ENCODE peak calls at places on chromosomes 16 and 17, in seven cellular contexts. One of them, this sample, is unnamed.

GRCh38 chr16:70482624-70483023 is 28.2 kb downstream of the FCSK start:
- DNase-seq in fibroblast of mammary gland: peak
- DNase-seq in left ventricle myocardium superior: no peak
- DNase-seq in stimulated activated CD8-positive, alpha-beta memory T cell treated with anti-CD3 and anti-CD28 coated beads, Interleukin-15, amount 100 ng/mL, for 1 hour: no peak
- DNase-seq in Right ventricle myocardium superior: no peak
- DNase-seq in activated CD4-positive, alpha-beta T cell treated with anti-CD3 and anti-CD28 coated beads for 24 hours: no peak
- DNase-seq in memory B cell: no peak
- DNase-seq in this sample: no peak

GRCh38 chr16:74448990-74449389 is 27.7 kb upstream of the CLEC18B start:
- DNase-seq in fibroblast of mammary gland: peak
- DNase-seq in left ventricle myocardium superior: peak
- DNase-seq in stimulated activated CD8-positive, alpha-beta memory T cell treated with anti-CD3 and anti-CD28 coated beads, Interleukin-15, amount 100 ng/mL, for 1 hour: no peak
- DNase-seq in Right ventricle myocardium superior: peak
- DNase-seq in activated CD4-positive, alpha-beta T cell treated with anti-CD3 and anti-CD28 coated beads for 24 hours: no peak
- DNase-seq in memory B cell: no peak
- DNase-seq in this sample: no peak

GRCh38 chr17:48890086-48890485 is 2.5 kb upstream of the ATP5MC1 start:
- DNase-seq in fibroblast of mammary gland: no peak
- DNase-seq in left ventricle myocardium superior: no peak
- DNase-seq in stimulated activated CD8-positive, alpha-beta memory T cell treated with anti-CD3 and anti-CD28 coated beads, Interleukin-15, amount 100 ng/mL, for 1 hour: no peak
- DNase-seq in Right ventricle myocardium superior: no peak
- DNase-seq in activated CD4-positive, alpha-beta T cell treated with anti-CD3 and anti-CD28 coated beads for 24 hours: no peak
- DNase-seq in memory B cell: no peak
- DNase-seq in this sample: no peak

GRCh38 chr16:10743227-10743609 is 424 bp upstream of the NUBP1 start:
- DNase-seq in fibroblast of mammary gland: no peak
- DNase-seq in left ventricle myocardium superior: no peak
- DNase-seq in stimulated activated CD8-positive, alpha-beta memory T cell treated with anti-CD3 and anti-CD28 coated beads, Interleukin-15, amount 100 ng/mL, for 1 hour: no peak
- DNase-seq in Right ventricle myocardium superior: no peak
- DNase-seq in activated CD4-positive, alpha-beta T cell treated with anti-CD3 and anti-CD28 coated beads for 24 hours: no peak
- DNase-seq in memory B cell: no peak
- DNase-seq in this sample: no peak

GRCh38 chr16:59385953-59386352 is 651.8 kb upstream of the GOT2 start:
- DNase-seq in fibroblast of mammary gland: peak
- DNase-seq in left ventricle myocardium superior: no peak
- DNase-seq in stimulated activated CD8-positive, alpha-beta memory T cell treated with anti-CD3 and anti-CD28 coated beads, Interleukin-15, amount 100 ng/mL, for 1 hour: no peak
- DNase-seq in Right ventricle myocardium superior: no peak
- DNase-seq in activated CD4-positive, alpha-beta T cell treated with anti-CD3 and anti-CD28 coated beads for 24 hours: no peak
- DNase-seq in memory B cell: no peak
- DNase-seq in this sample: no peak

GRCh38 chr17:41140360-41141132 is at the start of gene KRTAP4-6:
- DNase-seq in fibroblast of mammary gland: peak
- DNase-seq in left ventricle myocardium superior: no peak
- DNase-seq in stimulated activated CD8-positive, alpha-beta memory T cell treated with anti-CD3 and anti-CD28 coated beads, Interleukin-15, amount 100 ng/mL, for 1 hour: no peak
- DNase-seq in Right ventricle myocardium superior: no peak
- DNase-seq in activated CD4-positive, alpha-beta T cell treated with anti-CD3 and anti-CD28 coated beads for 24 hours: no peak
- DNase-seq in memory B cell: no peak
- DNase-seq in this sample: no peak

GRCh38 chr17:15912416-15912955 is 32.4 kb upstream of the ADORA2B start:
- DNase-seq in fibroblast of mammary gland: no peak
- DNase-seq in left ventricle myocardium superior: no peak
- DNase-seq in stimulated activated CD8-positive, alpha-beta memory T cell treated with anti-CD3 and anti-CD28 coated beads, Interleukin-15, amount 100 ng/mL, for 1 hour: no peak
- DNase-seq in Right ventricle myocardium superior: no peak
- DNase-seq in activated CD4-positive, alpha-beta T cell treated with anti-CD3 and anti-CD28 coated beads for 24 hours: no peak
- DNase-seq in memory B cell: no peak
- DNase-seq in this sample: no peak

GRCh38 chr16:17408955-17409441 is 61.8 kb downstream of the XYLT1 start:
- DNase-seq in fibroblast of mammary gland: no peak
- DNase-seq in left ventricle myocardium superior: no peak
- DNase-seq in stimulated activated CD8-positive, alpha-beta memory T cell treated with anti-CD3 and anti-CD28 coated beads, Interleukin-15, amount 100 ng/mL, for 1 hour: no peak
- DNase-seq in Right ventricle myocardium superior: no peak
- DNase-seq in activated CD4-positive, alpha-beta T cell treated with anti-CD3 and anti-CD28 coated beads for 24 hours: no peak
- DNase-seq in memory B cell: no peak
- DNase-seq in this sample: no peak

GRCh38 chr17:71033336-71033735 is 864.0 kb downstream of the KCNJ2 start:
- DNase-seq in fibroblast of mammary gland: no peak
- DNase-seq in left ventricle myocardium superior: no peak
- DNase-seq in stimulated activated CD8-positive, alpha-beta memory T cell treated with anti-CD3 and anti-CD28 coated beads, Interleukin-15, amount 100 ng/mL, for 1 hour: no peak
- DNase-seq in Right ventricle myocardium superior: no peak
- DNase-seq in activated CD4-positive, alpha-beta T cell treated with anti-CD3 and anti-CD28 coated beads for 24 hours: no peak
- DNase-seq in memory B cell: no peak
- DNase-seq in this sample: no peak

GRCh38 chr17:59154335-59154720 is 658 bp downstream of the SKA2 start:
- DNase-seq in fibroblast of mammary gland: peak
- DNase-seq in left ventricle myocardium superior: peak
- DNase-seq in stimulated activated CD8-positive, alpha-beta memory T cell treated with anti-CD3 and anti-CD28 coated beads, Interleukin-15, amount 100 ng/mL, for 1 hour: no peak
- DNase-seq in Right ventricle myocardium superior: no peak
- DNase-seq in activated CD4-positive, alpha-beta T cell treated with anti-CD3 and anti-CD28 coated beads for 24 hours: peak
- DNase-seq in memory B cell: no peak
- DNase-seq in this sample: peak

GRCh38 chr16:71637398-71637797 is 11.4 kb downstream of the MARVELD3 start:
- DNase-seq in fibroblast of mammary gland: peak
- DNase-seq in left ventricle myocardium superior: no peak
- DNase-seq in stimulated activated CD8-positive, alpha-beta memory T cell treated with anti-CD3 and anti-CD28 coated beads, Interleukin-15, amount 100 ng/mL, for 1 hour: no peak
- DNase-seq in Right ventricle myocardium superior: no peak
- DNase-seq in activated CD4-positive, alpha-beta T cell treated with anti-CD3 and anti-CD28 coated beads for 24 hours: no peak
- DNase-seq in memory B cell: no peak
- DNase-seq in this sample: no peak

GRCh38 chr17:45808845-45809244 is 24.7 kb downstream of the CRHR1 start:
- DNase-seq in fibroblast of mammary gland: no peak
- DNase-seq in left ventricle myocardium superior: no peak
- DNase-seq in stimulated activated CD8-positive, alpha-beta memory T cell treated with anti-CD3 and anti-CD28 coated beads, Interleukin-15, amount 100 ng/mL, for 1 hour: no peak
- DNase-seq in Right ventricle myocardium superior: no peak
- DNase-seq in activated CD4-positive, alpha-beta T cell treated with anti-CD3 and anti-CD28 coated beads for 24 hours: no peak
- DNase-seq in memory B cell: no peak
- DNase-seq in this sample: no peak

GRCh38 chr17:3805581-3805980 is 4.6 kb upstream of the ITGAE start:
- DNase-seq in fibroblast of mammary gland: no peak
- DNase-seq in left ventricle myocardium superior: no peak
- DNase-seq in stimulated activated CD8-positive, alpha-beta memory T cell treated with anti-CD3 and anti-CD28 coated beads, Interleukin-15, amount 100 ng/mL, for 1 hour: no peak
- DNase-seq in Right ventricle myocardium superior: no peak
- DNase-seq in activated CD4-positive, alpha-beta T cell treated with anti-CD3 and anti-CD28 coated beads for 24 hours: no peak
- DNase-seq in memory B cell: no peak
- DNase-seq in this sample: no peak

GRCh38 chr17:66829386-66829864 is 5.5 kb upstream of the CACNG5 start:
- DNase-seq in fibroblast of mammary gland: peak
- DNase-seq in left ventricle myocardium superior: peak
- DNase-seq in stimulated activated CD8-positive, alpha-beta memory T cell treated with anti-CD3 and anti-CD28 coated beads, Interleukin-15, amount 100 ng/mL, for 1 hour: no peak
- DNase-seq in Right ventricle myocardium superior: no peak
- DNase-seq in activated CD4-positive, alpha-beta T cell treated with anti-CD3 and anti-CD28 coated beads for 24 hours: no peak
- DNase-seq in memory B cell: no peak
- DNase-seq in this sample: no peak

GRCh38 chr17:56699186-56699895 is 105.8 kb downstream of the NOG start:
- DNase-seq in fibroblast of mammary gland: peak
- DNase-seq in left ventricle myocardium superior: peak
- DNase-seq in stimulated activated CD8-positive, alpha-beta memory T cell treated with anti-CD3 and anti-CD28 coated beads, Interleukin-15, amount 100 ng/mL, for 1 hour: no peak
- DNase-seq in Right ventricle myocardium superior: no peak
- DNase-seq in activated CD4-positive, alpha-beta T cell treated with anti-CD3 and anti-CD28 coated beads for 24 hours: no peak
- DNase-seq in memory B cell: no peak
- DNase-seq in this sample: no peak

GRCh38 chr17:80765241-80766022 is 220.8 kb downstream of the RPTOR start:
- DNase-seq in fibroblast of mammary gland: no peak
- DNase-seq in left ventricle myocardium superior: no peak
- DNase-seq in stimulated activated CD8-positive, alpha-beta memory T cell treated with anti-CD3 and anti-CD28 coated beads, Interleukin-15, amount 100 ng/mL, for 1 hour: no peak
- DNase-seq in Right ventricle myocardium superior: no peak
- DNase-seq in activated CD4-positive, alpha-beta T cell treated with anti-CD3 and anti-CD28 coated beads for 24 hours: no peak
- DNase-seq in memory B cell: no peak
- DNase-seq in this sample: no peak

GRCh38 chr16:54590836-54591235 is 304.2 kb upstream of the IRX3 start:
- DNase-seq in fibroblast of mammary gland: no peak
- DNase-seq in left ventricle myocardium superior: no peak
- DNase-seq in stimulated activated CD8-positive, alpha-beta memory T cell treated with anti-CD3 and anti-CD28 coated beads, Interleukin-15, amount 100 ng/mL, for 1 hour: no peak
- DNase-seq in Right ventricle myocardium superior: no peak
- DNase-seq in activated CD4-positive, alpha-beta T cell treated with anti-CD3 and anti-CD28 coated beads for 24 hours: no peak
- DNase-seq in memory B cell: no peak
- DNase-seq in this sample: no peak

GRCh38 chr17:27430882-27431491 is 25.3 kb upstream of the KSR1 start:
- DNase-seq in fibroblast of mammary gland: peak
- DNase-seq in left ventricle myocardium superior: peak
- DNase-seq in stimulated activated CD8-positive, alpha-beta memory T cell treated with anti-CD3 and anti-CD28 coated beads, Interleukin-15, amount 100 ng/mL, for 1 hour: no peak
- DNase-seq in Right ventricle myocardium superior: peak
- DNase-seq in activated CD4-positive, alpha-beta T cell treated with anti-CD3 and anti-CD28 coated beads for 24 hours: no peak
- DNase-seq in memory B cell: no peak
- DNase-seq in this sample: no peak

GRCh38 chr16:21950782-21951521 is 2.2 kb upstream of the UQCRC2 start:
- DNase-seq in fibroblast of mammary gland: peak
- DNase-seq in left ventricle myocardium superior: no peak
- DNase-seq in stimulated activated CD8-positive, alpha-beta memory T cell treated with anti-CD3 and anti-CD28 coated beads, Interleukin-15, amount 100 ng/mL, for 1 hour: no peak
- DNase-seq in Right ventricle myocardium superior: no peak
- DNase-seq in activated CD4-positive, alpha-beta T cell treated with anti-CD3 and anti-CD28 coated beads for 24 hours: no peak
- DNase-seq in memory B cell: no peak
- DNase-seq in this sample: no peak

GRCh38 chr16:8936421-8936820 is 27.3 kb downstream of the USP7 start:
- DNase-seq in fibroblast of mammary gland: peak
- DNase-seq in left ventricle myocardium superior: no peak
- DNase-seq in stimulated activated CD8-positive, alpha-beta memory T cell treated with anti-CD3 and anti-CD28 coated beads, Interleukin-15, amount 100 ng/mL, for 1 hour: peak
- DNase-seq in Right ventricle myocardium superior: no peak
- DNase-seq in activated CD4-positive, alpha-beta T cell treated with anti-CD3 and anti-CD28 coated beads for 24 hours: peak
- DNase-seq in memory B cell: peak
- DNase-seq in this sample: peak

GRCh38 chr17:75626496-75627038 is 6.7 kb upstream of the SMIM5 start:
- DNase-seq in fibroblast of mammary gland: no peak
- DNase-seq in left ventricle myocardium superior: no peak
- DNase-seq in stimulated activated CD8-positive, alpha-beta memory T cell treated with anti-CD3 and anti-CD28 coated beads, Interleukin-15, amount 100 ng/mL, for 1 hour: no peak
- DNase-seq in Right ventricle myocardium superior: no peak
- DNase-seq in activated CD4-positive, alpha-beta T cell treated with anti-CD3 and anti-CD28 coated beads for 24 hours: no peak
- DNase-seq in memory B cell: no peak
- DNase-seq in this sample: no peak

This sample was measured in spleen.